ENCODE peak calls at places on chromosomes 16 and 17, in seven cellular contexts. I, R, Q, D, K, H and Z are unnamed samples.

GRCh38 chr16:89737341-89738071 is 16.2 kb downstream of the ZNF276 start:
- DNase-seq in I (no peak), R (no peak), Q (no peak), D (no peak), K (no peak), H (no peak), Z (no peak)

GRCh38 chr17:35559495-35559894 is 1.1 kb downstream of the SLFN14 start:
- DNase-seq in I (no peak), R (no peak), Q (no peak), D (no peak), K (no peak), H (no peak), Z (no peak)

GRCh38 chr17:27333410-27333980 is 39.6 kb downstream of the WSB1 start:
- DNase-seq in I (no peak), R (peak), Q (no peak), D (no peak), K (no peak), H (no peak), Z (no peak)

GRCh38 chr17:35313875-35314409 is 59.5 kb downstream of the SLFN11 start:
- DNase-seq in I (no peak), R (peak), Q (peak), D (no peak), K (no peak), H (peak), Z (no peak)

GRCh38 chr16:31439519-31439918 is 3.1 kb downstream of the ZNF843 start:
- DNase-seq in I (no peak), R (no peak), Q (no peak), D (peak), K (no peak), H (no peak), Z (no peak)

GRCh38 chr17:44655983-44656700 is at the start of gene MEIOC:
- DNase-seq in I (peak), R (no peak), Q (no peak), D (no peak), K (no peak), H (no peak), Z (no peak)

GRCh38 chr17:79941088-79942010 is 94.3 kb downstream of the TBC1D16 start:
- DNase-seq in I (no peak), R (peak), Q (no peak), D (peak), K (no peak), H (peak), Z (no peak)

GRCh38 chr16:1670866-1671265 is 7.2 kb upstream of the JPT2 start:
- DNase-seq in I (no peak), R (no peak), Q (no peak), D (no peak), K (no peak), H (no peak), Z (no peak)

GRCh38 chr17:67672592-67672991 is 45.1 kb upstream of the NOL11 start:
- DNase-seq in I (no peak), R (no peak), Q (no peak), D (no peak), K (no peak), H (peak), Z (no peak)

GRCh38 chr16:89061590-89062380 is 31.9 kb upstream of the ACSF3 start:
- DNase-seq in I (no peak), R (no peak), Q (no peak), D (no peak), K (no peak), H (no peak), Z (no peak)

GRCh38 chr16:28475221-28475620 is 3.1 kb upstream of the NPIPB7 start:
- DNase-seq in I (no peak), R (no peak), Q (no peak), D (peak), K (no peak), H (no peak), Z (no peak)

GRCh38 chr17:81102869-81103268 is 62.4 kb upstream of the PVALEF start:
- DNase-seq in I (no peak), R (no peak), Q (no peak), D (no peak), K (no peak), H (no peak), Z (no peak)

GRCh38 chr17:81101614-81102306 is 63.5 kb upstream of the PVALEF start:
- DNase-seq in I (peak), R (peak), Q (peak), D (peak), K (peak), H (peak), Z (peak)

GRCh38 chr17:81100668-81101067 is 64.6 kb upstream of the PVALEF start:
- DNase-seq in I (no peak), R (no peak), Q (no peak), D (no peak), K (no peak), H (no peak), Z (no peak)

GRCh38 chr17:81103379-81103778 is 61.9 kb upstream of the PVALEF start:
- DNase-seq in I (no peak), R (no peak), Q (no peak), D (no peak), K (no peak), H (no peak), Z (no peak)

GRCh38 chr17:81102352-81102751 is 63.0 kb upstream of the PVALEF start:
- DNase-seq in I (no peak), R (no peak), Q (no peak), D (no peak), K (no peak), H (no peak), Z (no peak)
- TF ChIP-seq CTCF in I (no peak), R (no peak), Q (no peak), D (no peak), K (no peak), H (no peak), Z (no peak)

GRCh38 chr17:29154516-29155234 is 25.5 kb downstream of the MYO18A start:
- DNase-seq in I (no peak), R (no peak), Q (no peak), D (no peak), K (no peak), H (no peak), Z (peak)

GRCh38 chr17:29155966-29156338 is 24.2 kb downstream of the MYO18A start:
- DNase-seq in I (no peak), R (no peak), Q (no peak), D (no peak), K (no peak), H (no peak), Z (no peak)

GRCh38 chr17:29157310-29157709 is 22.9 kb downstream of the MYO18A start:
- DNase-seq in I (no peak), R (no peak), Q (no peak), D (no peak), K (no peak), H (no peak), Z (no peak)

GRCh38 chr17:29156781-29157180 is 23.4 kb downstream of the MYO18A start:
- DNase-seq in I (no peak), R (no peak), Q (no peak), D (no peak), K (no peak), H (no peak), Z (no peak)

GRCh38 chr17:29155235-29155965 is 24.8 kb downstream of the MYO18A start:
- DNase-seq in I (peak), R (peak), Q (peak), D (no peak), K (no peak), H (peak), Z (peak)
- TF ChIP-seq EP300 in I (no peak), R (no peak), Q (no peak), D (no peak), K (no peak), H (no peak), Z (no peak)

GRCh38 chr17:64148699-64149098 is 18.8 kb upstream of the ERN1 start:
- DNase-seq in I (peak), R (no peak), Q (no peak), D (no peak), K (no peak), H (no peak), Z (peak)
- TF ChIP-seq CTCF in I (no peak), R (no peak), Q (no peak), D (no peak), K (no peak), H (no peak), Z (no peak)

GRCh38 chr16:30377050-30377811 is 2.6 kb downstream of the MYL11 start:
- DNase-seq in I (no peak), R (no peak), Q (peak), D (no peak), K (no peak), H (no peak), Z (no peak)

GRCh38 chr16:30379165-30379783 is 3.1 kb downstream of the SEPTIN1 start:
- DNase-seq in I (no peak), R (no peak), Q (no peak), D (no peak), K (no peak), H (no peak), Z (no peak)

GRCh38 chr16:30377812-30378235 is 3.2 kb downstream of the MYL11 start:
- DNase-seq in I (peak), R (peak), Q (no peak), D (peak), K (peak), H (peak), Z (peak)

GRCh38 chr16:30380072-30380471 is 2.3 kb downstream of the SEPTIN1 start:
- DNase-seq in I (no peak), R (no peak), Q (no peak), D (no peak), K (no peak), H (no peak), Z (no peak)

GRCh38 chr16:30378236-30379164 is 3.9 kb downstream of the SEPTIN1 start:
- DNase-seq in I (peak), R (peak), Q (peak), D (peak), K (peak), H (peak), Z (peak)
- TF ChIP-seq EP300 in I (no peak), R (no peak), Q (peak), D (no peak), K (no peak), H (no peak), Z (no peak)

DNA sequence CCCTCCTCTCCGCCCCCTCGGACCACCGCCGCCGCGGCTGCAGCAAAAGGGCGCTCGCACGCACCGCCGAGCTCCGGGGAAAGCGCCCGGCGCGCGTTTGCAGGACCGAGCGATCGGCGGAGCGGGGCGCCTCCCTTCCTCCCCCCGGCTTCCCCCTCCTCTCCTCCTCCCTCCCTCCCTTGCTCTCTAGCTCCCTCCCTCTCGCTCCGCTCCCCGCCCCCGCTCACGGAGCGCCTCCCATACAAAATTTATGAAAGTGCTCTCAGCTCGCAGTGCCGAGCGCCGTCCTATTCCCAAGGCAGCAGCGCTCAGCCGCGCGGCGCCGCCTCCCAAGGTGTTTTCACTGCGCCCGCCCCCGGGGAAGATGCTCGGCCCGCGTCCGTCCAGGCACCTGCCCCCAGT is at the start of gene RTN4RL1:
- DNase-seq in I (peak), R (peak), Q (peak), D (peak), K (no peak), H (peak), Z (peak)
- TF ChIP-seq CTCF in I (no peak), R (no peak), Q (no peak), D (no peak), K (no peak), H (no peak), Z (no peak)

GRCh38 chr16:4461250-4462085 is 13.0 kb downstream of the NMRAL1 start:
- DNase-seq in I (peak), R (no peak), Q (peak), D (no peak), K (no peak), H (no peak), Z (no peak)
- TF ChIP-seq EP300 in I (no peak), R (no peak), Q (no peak), D (no peak), K (no peak), H (no peak), Z (no peak)

GRCh38 chr16:85901760-85902365 is 2.9 kb downstream of the IRF8 start:
- DNase-seq in I (no peak), R (no peak), Q (no peak), D (no peak), K (no peak), H (no peak), Z (no peak)
- TF ChIP-seq CTCF in I (no peak), R (no peak), Q (no peak), D (no peak), K (no peak), H (no peak), Z (no peak)

DNA sequence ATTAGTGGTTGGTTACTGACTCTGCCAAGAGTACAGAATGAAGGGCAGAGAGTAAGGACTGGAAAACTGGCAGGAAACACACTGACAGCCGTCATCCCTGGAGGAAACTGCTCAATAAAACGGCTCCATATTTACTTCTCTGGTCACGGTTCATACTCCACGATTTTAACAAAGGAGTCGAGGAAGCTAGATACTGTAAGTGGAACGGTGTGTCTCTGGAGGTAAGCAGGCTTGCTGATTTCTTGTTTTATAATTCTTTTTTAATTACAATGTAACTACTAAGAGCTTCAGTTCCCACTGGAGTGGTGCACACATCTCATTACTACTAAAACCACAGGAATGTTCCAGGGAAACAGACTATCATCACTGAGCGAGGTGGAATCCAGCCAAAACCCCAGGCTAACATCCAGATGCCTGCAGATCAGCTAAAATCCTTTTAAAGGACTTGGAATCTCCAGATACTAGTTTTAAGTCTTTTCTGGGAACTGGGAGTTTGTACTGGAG is 17.8 kb downstream of the SERPINF1 start:
- DNase-seq in I (no peak), R (peak), Q (no peak), D (peak), K (no peak), H (peak), Z (peak)
- TF ChIP-seq EP300 in I (no peak), R (peak), Q (no peak), D (no peak), K (no peak), H (no peak), Z (no peak)

DNA sequence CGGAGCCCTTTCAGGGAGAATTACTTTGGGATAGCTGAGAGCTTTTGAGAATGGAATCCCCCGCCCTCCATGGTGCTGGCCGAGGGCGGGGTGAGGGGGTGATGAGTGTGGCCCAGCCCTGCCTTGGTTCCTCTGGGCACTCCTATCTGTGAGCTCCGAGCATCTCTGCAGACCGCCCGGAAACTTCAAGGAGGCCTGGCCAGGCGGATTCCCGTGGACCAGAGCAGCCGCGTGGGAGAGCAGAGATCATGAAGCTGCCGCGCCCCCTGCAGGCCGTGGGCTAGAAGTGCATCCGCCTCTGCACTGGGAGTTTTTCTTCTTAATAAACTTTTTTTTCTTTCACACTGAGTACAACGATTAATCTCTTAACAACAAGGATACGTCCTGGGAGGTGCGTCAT is 392.9 kb upstream of the EEF2KMT start:
- DNase-seq in I (peak), R (no peak), Q (peak), D (no peak), K (no peak), H (peak), Z (no peak)
- TF ChIP-seq CTCF in I (peak), R (no peak), Q (peak), D (peak), K (peak), H (peak), Z (peak)